ENCODE peak calls at places on chromosome 12, in five cellular contexts. O is right lobe of liver, C is esophagus muscularis mucosa, Q is heart right ventricle, X is transverse colon. A is an unnamed sample.

GRCh38 chr12:71626768-71627167 is 36.9 kb downstream of the ZFC3H1 start:
- DNase-seq in O (no peak), Q (no peak), C (no peak), X (no peak), A (no peak)

GRCh38 chr12:81450920-81451739 is 308.0 kb downstream of the PPFIA2 start:
- DNase-seq in C (no peak), O (no peak), Q (peak; percentile 35), X (no peak), A (no peak)

GRCh38 chr12:124321040-124321481 is 26.2 kb downstream of the RFLNA start:
- DNase-seq in Q (peak; percentile 57), O (peak; percentile 65), X (peak; percentile 75), C (no peak), A (peak; percentile 80)

GRCh38 chr12:16920451-16920850 is 314.5 kb upstream of the LMO3 start:
- DNase-seq in O (no peak), Q (no peak), C (no peak), X (no peak), A (no peak)

GRCh38 chr12:48810817-48811453 is 7.4 kb upstream of the CACNB3 start:
- DNase-seq in X (no peak), O (no peak), C (no peak), Q (no peak), A (no peak)

GRCh38 chr12:88805692-88806091 is 225.4 kb upstream of the KITLG start:
- DNase-seq in X (no peak), O (no peak), Q (no peak), C (no peak), A (no peak)

GRCh38 chr12:100234166-100234565 is 32.7 kb downstream of the DEPDC4 start:
- DNase-seq in X (no peak), C (no peak), O (no peak), Q (peak; percentile 29), A (no peak)

GRCh38 chr12:54522213-54522612 is 24.7 kb downstream of the NCKAP1L start:
- DNase-seq in X (no peak), O (no peak), Q (no peak), C (no peak), A (no peak)

GRCh38 chr12:106078358-106079025 is 60.3 kb downstream of the NUAK1 start:
- DNase-seq in Q (peak; percentile 74), X (peak; percentile 15), O (no peak), C (no peak), A (peak; percentile 92)

GRCh38 chr12:5977556-5977955 is 32.5 kb upstream of the ANO2 start:
- DNase-seq in C (no peak), O (no peak), Q (no peak), X (no peak), A (no peak)

GRCh38 chr12:10753066-10753465 is 29.9 kb upstream of the YBX3 start:
- DNase-seq in X (no peak), Q (no peak), C (no peak), O (no peak), A (no peak)

GRCh38 chr12:47867496-47867941 is 37.3 kb downstream of the VDR start:
- DNase-seq in C (no peak), X (no peak), Q (no peak), O (no peak), A (no peak)

GRCh38 chr12:113414519-113415038 is 7.6 kb upstream of the SDSL start:
- DNase-seq in Q (no peak), O (no peak), X (no peak), C (no peak), A (peak; percentile 59)

GRCh38 chr12:109833307-109834189 is at the start of gene TRPV4:
- DNase-seq in Q (no peak), C (no peak), X (no peak), O (peak; percentile 39), A (no peak)

GRCh38 chr12:120757949-120758348 is 32.3 kb downstream of the ACADS start:
- DNase-seq in C (no peak), O (no peak), Q (no peak), X (no peak), A (no peak)

GRCh38 chr12:65215449-65215848 is 46.1 kb downstream of the LEMD3 start:
- DNase-seq in Q (no peak), O (no peak), X (no peak), C (no peak), A (no peak)

GRCh38 chr12:65217127-65217526 is 47.7 kb downstream of the LEMD3 start:
- DNase-seq in C (no peak), O (no peak), X (no peak), Q (no peak), A (no peak)

DNA sequence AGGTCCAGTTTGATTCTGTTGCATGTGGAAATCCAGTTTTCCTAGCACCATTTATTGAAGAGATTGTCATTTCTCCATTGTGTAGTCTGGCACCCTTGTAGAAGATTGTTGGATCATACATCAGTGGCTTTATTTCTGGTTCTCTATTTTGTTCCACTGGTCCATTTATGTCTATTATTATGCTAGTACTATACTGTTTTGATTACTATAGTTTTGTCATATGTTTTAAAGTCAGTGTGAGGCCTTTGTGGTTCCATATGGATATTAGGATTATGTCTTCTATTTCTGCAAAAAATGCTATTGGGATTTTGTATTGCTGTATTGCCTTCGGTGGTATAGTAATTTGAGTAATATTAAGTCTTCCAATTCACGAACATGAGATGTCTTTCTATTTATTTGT is 51.4 kb downstream of the LEMD3 start:
- DNase-seq in O (no peak), X (no peak), Q (no peak), C (no peak), A (no peak)
- H3K9me3 ChIP-seq in O (peaks cover 3% of the 10 kb centered on the region), X (peaks cover 18% of the 10 kb centered on the region), Q (no peaks in the 10 kb centered on the region), C (peaks cover 25% of the 10 kb centered on the region), A (peaks cover 2% of the 10 kb centered on the region)

DNA sequence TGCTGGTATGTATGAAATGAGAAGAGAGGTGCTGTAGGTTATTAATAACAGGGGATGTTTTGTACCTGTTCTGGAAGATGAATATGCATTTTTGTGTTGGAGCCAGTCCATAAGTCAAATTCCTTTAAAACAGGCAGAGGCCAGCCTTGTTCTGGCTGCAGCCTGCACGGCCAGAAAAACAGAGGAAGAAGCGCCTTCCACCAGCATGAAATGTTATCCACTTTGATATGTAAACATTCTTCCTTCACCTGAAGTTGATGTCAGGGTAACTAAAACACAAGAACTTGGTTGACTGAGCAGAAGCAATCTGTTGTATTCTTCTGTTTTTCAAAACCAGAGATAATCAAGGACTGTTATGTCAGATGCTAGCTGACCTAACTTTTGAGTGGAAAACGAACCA is 237.9 kb upstream of the PLEKHG7 start:
- DNase-seq in X (no peak), C (no peak), O (no peak), Q (no peak), A (no peak)
- H3K4me1 ChIP-seq in X (peaks cover 9% of the 10 kb centered on the region), C (peaks cover 1% of the 10 kb centered on the region), O (no peaks in the 10 kb centered on the region), Q (peaks cover 24% of the 10 kb centered on the region), A (no peaks in the 10 kb centered on the region)

DNA sequence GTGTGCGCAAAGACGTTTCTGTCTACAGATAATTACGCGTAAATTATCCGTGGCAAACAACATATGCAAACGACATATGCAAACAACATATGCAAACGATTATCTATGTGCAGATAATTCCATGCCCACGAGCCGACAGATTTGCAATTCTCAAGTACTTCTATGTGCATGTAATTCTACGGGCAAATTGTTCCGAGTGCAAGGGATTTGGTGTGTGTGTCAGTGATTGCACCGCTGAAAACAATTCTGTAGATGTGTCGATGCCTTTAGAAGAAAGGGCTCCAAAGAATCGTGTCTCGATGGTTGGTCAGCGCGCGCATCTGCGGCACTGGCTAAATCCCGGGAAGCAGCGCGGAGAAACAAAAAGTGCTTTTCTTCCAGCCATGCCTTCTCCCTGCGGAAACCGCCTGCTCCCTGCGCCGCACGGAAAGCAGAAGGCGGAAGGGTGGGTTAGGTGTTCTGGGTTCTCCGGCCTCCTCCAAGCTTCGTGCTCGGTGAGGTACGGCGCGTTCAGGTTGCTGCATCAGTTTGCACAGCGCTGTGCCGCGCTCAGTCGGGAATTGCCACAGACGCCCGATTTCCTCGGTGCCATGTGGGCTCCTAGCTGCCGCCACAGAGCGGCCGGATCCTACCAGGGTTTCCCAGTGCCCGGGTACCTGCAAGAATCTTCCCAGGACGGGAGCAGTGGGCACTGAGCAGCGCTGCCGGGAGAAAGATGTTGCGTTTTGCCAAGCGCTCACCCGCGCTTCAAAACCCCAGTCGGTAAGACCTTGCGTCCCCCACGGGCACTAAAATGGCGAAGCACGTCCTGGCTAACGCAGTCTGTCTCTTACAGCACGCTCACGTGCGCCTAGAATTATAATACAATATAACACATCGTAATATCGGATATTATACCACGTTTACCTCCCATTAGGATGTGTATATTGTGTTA is 34.8 kb upstream of the TBX5 start:
- DNase-seq in O (no peak), Q (no peak), C (no peak), X (no peak), A (no peak)
- H3K4me3 ChIP-seq in O (no peak overlapping the region), Q (no peak overlapping the region), C (no peak overlapping the region), X (no peak overlapping the region), A (no peak overlapping the region)

GRCh38 chr12:127297327-127297726 is 969.6 kb upstream of the TMEM132C start:
- DNase-seq in Q (no peak), X (no peak), O (no peak), C (no peak), A (no peak)
- H3K9me3 ChIP-seq in Q (no peaks in the 10 kb centered on the region), X (no peaks in the 10 kb centered on the region), O (no peaks in the 10 kb centered on the region), C (no peaks in the 10 kb centered on the region), A (peaks cover 4% of the 10 kb centered on the region)

A was measured in aorta.